ENCODE peak calls at places on chromosomes 2 and 18, in five cellular contexts. F, W, S, B and E are unnamed samples.

GRCh38 chr2:241310917-241311566 is 4.4 kb downstream of the HDLBP start:
- DNase-seq in F (no peak), W (no peak), S (no peak), B (no peak), E (no peak)

GRCh38 chr2:221125691-221126090 is 446.4 kb downstream of the EPHA4 start:
- DNase-seq in F (no peak), W (no peak), S (no peak), B (no peak), E (peak; percentile 26)

GRCh38 chr2:235268535-235268934 is 225.3 kb upstream of the AGAP1 start:
- DNase-seq in F (peak; percentile 25), W (no peak), S (no peak), B (no peak), E (no peak)

GRCh38 chr2:189624648-189625355 is 36.5 kb upstream of the ASNSD1 start:
- DNase-seq in F (no peak), W (no peak), S (no peak), B (no peak), E (peak; percentile 26)

GRCh38 chr2:222743263-222743865 is 71.9 kb downstream of the MOGAT1 start:
- DNase-seq in F (no peak), W (no peak), S (no peak), B (peak; percentile 10), E (peak; percentile 1)

GRCh38 chr2:105294046-105294445 is 35.5 kb downstream of the TGFBRAP1 start:
- DNase-seq in F (no peak), W (no peak), S (no peak), B (no peak), E (no peak)

GRCh38 chr2:54083021-54083420 is 32.4 kb upstream of the ACYP2 start:
- DNase-seq in F (no peak), W (no peak), S (no peak), B (no peak), E (no peak)

GRCh38 chr2:230870544-230871360 is 6.0 kb downstream of the ITM2C start:
- DNase-seq in F (no peak), W (no peak), S (no peak), B (peak; percentile 24), E (no peak)

GRCh38 chr2:156343940-156344301 is 11.4 kb upstream of the NR4A2 start:
- DNase-seq in F (no peak), W (no peak), S (no peak), B (no peak), E (peak; percentile 1)

GRCh38 chr2:189297446-189297845 is 117.9 kb upstream of the COL5A2 start:
- DNase-seq in F (no peak), W (no peak), S (no peak), B (no peak), E (no peak)

GRCh38 chr2:163182764-163183354 is 344.3 kb upstream of the KCNH7 start:
- DNase-seq in F (peak; percentile 17), W (no peak), S (no peak), B (peak; percentile 56), E (peak; percentile 51)

GRCh38 chr2:173432049-173432754 is 77.5 kb downstream of the CDCA7 start:
- DNase-seq in F (peak; percentile 11), W (no peak), S (no peak), B (no peak), E (no peak)

GRCh38 chr2:74041726-74042125 is 57.0 kb downstream of the TET3 start:
- DNase-seq in F (no peak), W (no peak), S (no peak), B (no peak), E (no peak)

GRCh38 chr2:218985325-218986091 is 524 bp upstream of the FEV start:
- DNase-seq in F (no peak), W (no peak), S (no peak), B (no peak), E (no peak)

GRCh38 chr18:28003451-28003850 is 173.5 kb downstream of the CDH2 start:
- DNase-seq in F (no peak), W (no peak), S (no peak), B (no peak), E (no peak)

GRCh38 chr2:217331577-217332139 is 471.8 kb upstream of the TNP1 start:
- DNase-seq in F (peak; percentile 86), W (no peak), S (peak; percentile 19), B (no peak), E (no peak)

GRCh38 chr2:35082072-35082471 is 1273.5 kb upstream of the CRIM1 start:
- DNase-seq in F (peak; percentile 42), W (no peak), S (no peak), B (no peak), E (no peak)

GRCh38 chr2:159882069-159882468 is 84.1 kb upstream of the CD302 start:
- DNase-seq in F (no peak), W (no peak), S (no peak), B (no peak), E (peak; percentile 72)

GRCh38 chr2:200435379-200435778 is 74.5 kb downstream of the KCTD18 start:
- DNase-seq in F (no peak), W (no peak), S (no peak), B (no peak), E (no peak)